ENCODE peak calls at places on chromosomes 13 and 19, in six cellular contexts. U, D, H, V, E and J are unnamed samples.

GRCh38 chr19:11209892-11210655 is 12.7 kb upstream of the KANK2 start:
- DNase-seq in U (no peak), D (no peak), H (no peak), V (no peak), E (no peak), J (no peak)

GRCh38 chr19:46404039-46404883 is 9.1 kb downstream of the CCDC8 start:
- DNase-seq in U (peak), D (no peak), H (peak), V (no peak), E (peak), J (peak)

GRCh38 chr13:106263801-106264200 is 271.7 kb downstream of the EFNB2 start:
- DNase-seq in U (no peak), D (no peak), H (no peak), V (no peak), E (no peak), J (no peak)

GRCh38 chr13:21625366-21625765 is 21.4 kb upstream of the MICU2 start:
- DNase-seq in U (no peak), D (no peak), H (no peak), V (no peak), E (no peak), J (peak)

GRCh38 chr13:114313061-114313860 is 1.0 kb upstream of the CHAMP1 start:
- DNase-seq in U (no peak), D (no peak), H (no peak), V (no peak), E (no peak), J (no peak)

GRCh38 chr19:19461671-19462622 is 53.4 kb downstream of the TSSK6 start:
- DNase-seq in U (peak), D (peak), H (peak), V (no peak), E (peak), J (peak)

GRCh38 chr13:114077121-114077937 is 55.1 kb downstream of the RASA3 start:
- DNase-seq in U (peak), D (peak), H (no peak), V (no peak), E (no peak), J (no peak)

GRCh38 chr19:3844596-3844995 is 24.2 kb downstream of the ZFR2 start:
- DNase-seq in U (no peak), D (no peak), H (no peak), V (no peak), E (no peak), J (no peak)

GRCh38 chr19:55585658-55586339 is 5.2 kb upstream of the ZNF579 start:
- DNase-seq in U (peak), D (peak), H (peak), V (no peak), E (peak), J (peak)

GRCh38 chr13:50740052-50740741 is 103.3 kb downstream of the DLEU7 start:
- DNase-seq in U (no peak), D (no peak), H (no peak), V (no peak), E (no peak), J (no peak)

GRCh38 chr19:23070353-23070781 is 46.5 kb upstream of the ZNF730 start:
- DNase-seq in U (no peak), D (peak), H (peak), V (peak), E (peak), J (peak)

GRCh38 chr13:97289514-97290298 is 67.6 kb downstream of the MBNL2 start:
- DNase-seq in U (no peak), D (no peak), H (no peak), V (no peak), E (no peak), J (no peak)

GRCh38 chr19:42176990-42177685 is 40.3 kb downstream of the DEDD2 start:
- DNase-seq in U (peak), D (peak), H (peak), V (no peak), E (peak), J (peak)

GRCh38 chr19:39007096-39007495 is 25.3 kb downstream of the FBXO27 start:
- DNase-seq in U (no peak), D (no peak), H (no peak), V (no peak), E (no peak), J (no peak)

GRCh38 chr19:4369888-4370260 is 26.5 kb downstream of the MPND start:
- DNase-seq in U (peak), D (no peak), H (no peak), V (no peak), E (peak), J (peak)

GRCh38 chr13:21420706-21421105 is 38.4 kb downstream of the ZDHHC20 start:
- DNase-seq in U (no peak), D (no peak), H (no peak), V (peak), E (no peak), J (no peak)

GRCh38 chr19:47097396-47098217 is 16.0 kb downstream of the ZC3H4 start:
- DNase-seq in U (peak), D (peak), H (peak), V (no peak), E (peak), J (no peak)

DNA sequence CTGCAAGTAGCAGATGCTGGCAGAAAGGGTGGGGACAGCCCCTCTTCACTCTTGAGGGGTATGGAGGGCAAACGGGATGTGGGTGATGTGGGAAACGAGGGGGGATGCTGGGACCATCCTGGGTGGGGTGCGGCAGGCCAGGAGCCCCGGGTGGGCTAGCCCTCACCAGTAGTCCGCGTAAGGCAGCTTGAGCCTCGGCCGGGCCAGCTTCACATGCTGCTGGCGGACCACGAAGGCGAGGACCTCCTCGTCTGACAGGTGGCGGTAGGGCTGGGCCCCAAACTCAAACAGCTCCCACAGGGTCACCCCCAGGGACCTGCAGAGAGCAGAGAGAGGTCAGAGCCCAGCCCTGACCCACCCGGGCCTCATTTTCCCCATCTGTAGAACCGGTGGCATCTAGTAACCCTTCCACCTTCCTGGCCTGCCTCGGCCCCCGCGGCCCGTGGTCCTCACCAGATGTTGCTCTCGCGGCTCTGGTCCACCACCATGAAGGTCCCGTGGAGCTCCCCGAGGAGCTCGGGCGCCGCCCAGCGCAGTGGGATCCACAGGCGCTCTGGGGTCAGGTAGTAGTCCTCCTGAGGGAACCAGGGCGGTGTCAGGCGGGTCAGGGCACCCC is 10.7 kb downstream of the LMTK3 start:
- DNase-seq in U (peak), D (no peak), H (no peak), V (no peak), E (no peak), J (no peak)
- H3K4me3 ChIP-seq in U (peak), D (no peak), H (no peak), V (no peak), E (no peak), J (peak)

GRCh38 chr13:44676534-44676933 is 100.4 kb upstream of the TSC22D1 start:
- DNase-seq in U (no peak), D (no peak), H (no peak), V (no peak), E (no peak), J (no peak)
- H3K4me3 ChIP-seq in U (no peak), D (no peak), H (no peak), V (no peak), E (no peak), J (no peak)

DNA sequence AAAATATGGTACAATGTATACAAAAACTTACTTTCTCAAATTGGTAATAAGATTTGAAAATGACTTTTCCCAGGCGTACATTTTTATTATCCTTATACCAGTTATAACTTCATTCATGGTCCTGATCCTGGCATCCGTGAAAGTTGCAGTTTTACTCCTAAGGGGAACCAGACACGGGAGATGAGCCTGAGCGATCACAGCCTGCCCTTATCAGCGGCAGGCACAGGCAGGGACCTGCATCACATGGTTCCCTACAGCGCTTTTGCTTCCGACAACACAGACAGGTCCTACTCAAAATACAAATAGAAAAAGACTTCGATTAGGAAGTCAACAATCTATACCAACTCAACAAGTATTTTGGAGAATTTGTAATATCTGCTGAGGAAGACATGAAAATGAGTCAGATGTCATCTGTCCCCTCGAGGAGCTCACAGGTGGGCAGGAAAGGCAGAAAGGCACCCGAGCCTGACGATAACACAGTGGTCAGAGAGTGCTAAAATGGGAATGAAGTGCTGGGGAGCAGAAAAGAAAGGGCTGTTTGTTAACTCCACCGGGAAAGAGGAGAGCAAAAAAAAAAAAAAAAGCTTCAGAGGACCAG is 93.4 kb downstream of the ABCC4 start:
- DNase-seq in U (no peak), D (no peak), H (no peak), V (no peak), E (no peak), J (no peak)
- H3K4me3 ChIP-seq in U (no peak), D (no peak), H (no peak), V (no peak), E (no peak), J (no peak)

DNA sequence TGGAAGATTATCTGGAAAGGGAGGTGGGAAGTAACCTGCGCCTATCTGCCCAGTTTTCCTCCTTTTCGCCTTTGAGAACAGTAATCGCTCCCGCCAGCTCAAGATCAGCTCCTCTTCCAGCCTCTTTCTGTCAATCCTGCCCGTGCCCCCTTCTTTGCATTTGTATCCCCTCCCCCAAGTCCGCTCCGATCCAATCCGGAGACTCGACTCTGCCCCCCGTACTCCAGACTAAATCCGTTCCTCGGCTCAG is 327 bp upstream of the RAB4B start:
- DNase-seq in U (no peak), D (no peak), H (no peak), V (no peak), E (no peak), J (no peak)
- H3K4me3 ChIP-seq in U (peak), D (peak), H (peak), V (peak), E (peak), J (peak)

DNA sequence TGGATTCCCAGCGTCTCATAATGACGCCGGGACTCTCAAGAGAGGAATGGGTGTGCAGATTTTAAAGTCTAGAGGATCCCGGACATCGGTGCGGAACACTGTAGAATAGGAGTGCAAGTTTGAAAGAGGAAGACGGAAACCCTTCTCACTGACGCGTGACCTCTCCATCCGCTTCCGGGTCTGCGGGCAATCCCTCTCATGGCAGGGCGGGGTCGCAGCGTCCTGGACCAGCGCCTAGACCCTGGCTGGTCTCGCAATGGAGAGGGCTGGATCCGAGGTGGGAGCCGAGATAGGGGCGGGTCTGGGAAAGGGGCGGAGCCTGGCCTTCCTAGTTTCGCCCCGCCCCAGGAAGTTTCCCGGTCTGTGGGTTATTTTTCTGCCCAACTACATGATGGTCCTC is 4.6 kb upstream of the ZNF845 start:
- DNase-seq in U (peak), D (peak), H (peak), V (no peak), E (peak), J (peak)
- H3K4me3 ChIP-seq in U (peak), D (peak), H (peak), V (no peak), E (peak), J (no peak)

GRCh38 chr19:49486710-49487276 is 615 bp upstream of the RPL13A start:
- DNase-seq in U (no peak), D (no peak), H (no peak), V (no peak), E (no peak), J (no peak)
- H3K4me3 ChIP-seq in U (peak), D (peak), H (peak), V (no peak), E (no peak), J (peak)